ENCODE peak calls at places on chromosomes 13 and 19, in five cellular contexts. Y, Q, S, Z and P are unnamed samples. For H3K4me1 and H3K9me3, the result is how much of the 10 kb centered on the place peaks cover.

GRCh38 chr13:77860621-77861020 is 58.0 kb downstream of the EDNRB start:
- DNase-seq in Y (no peak), S (no peak), Q (no peak), Z (no peak), P (no peak)

GRCh38 chr13:20428666-20429644 is 96.7 kb downstream of the CRYL1 start:
- DNase-seq in Y (no peak), Q (no peak), Z (no peak), S (no peak), P (no peak)

GRCh38 chr13:45333973-45334922 is 6.7 kb downstream of the TPT1 start:
- DNase-seq in S (peak), Q (peak), Y (no peak), Z (peak), P (peak)

GRCh38 chr13:79678100-79678499 is 197.1 kb downstream of the NDFIP2 start:
- DNase-seq in S (no peak), Z (no peak), Y (no peak), Q (no peak), P (no peak)

GRCh38 chr13:95056266-95056665 is 245.0 kb downstream of the ABCC4 start:
- DNase-seq in Q (no peak), Y (no peak), S (no peak), Z (no peak), P (no peak)

GRCh38 chr13:43377955-43378354 is 354.6 kb downstream of the DNAJC15 start:
- DNase-seq in Y (no peak), Q (no peak), S (no peak), Z (no peak), P (no peak)

GRCh38 chr13:96027496-96027895 is 25.7 kb downstream of the UGGT2 start:
- DNase-seq in Y (no peak), Z (no peak), Q (no peak), S (no peak), P (no peak)

GRCh38 chr13:27505792-27506191 is 55.4 kb upstream of the MTIF3 start:
- DNase-seq in Y (no peak), Q (no peak), Z (no peak), S (no peak), P (no peak)

GRCh38 chr13:36920612-36921185 is 661 bp upstream of the SMAD9 start:
- DNase-seq in Z (no peak), S (no peak), Q (no peak), Y (no peak), P (no peak)

GRCh38 chr13:50888362-50888761 is 21.2 kb upstream of the RNASEH2B start:
- DNase-seq in Z (no peak), S (no peak), Q (no peak), Y (no peak), P (no peak)

GRCh38 chr13:26831336-26831908 is 70.8 kb upstream of the GPR12 start:
- DNase-seq in Q (no peak), Z (no peak), Y (no peak), S (no peak), P (no peak)

GRCh38 chr19:13887529-13887928 is 10.6 kb downstream of the NANOS3 start:
- DNase-seq in Z (no peak), Y (no peak), Q (no peak), S (no peak), P (no peak)

GRCh38 chr19:17883627-17884413 is 12.1 kb downstream of the SLC5A5 start:
- DNase-seq in Q (no peak), Z (no peak), S (no peak), Y (no peak), P (no peak)

GRCh38 chr19:6587093-6587820 is 3.7 kb downstream of the CD70 start:
- DNase-seq in Z (no peak), Q (no peak), Y (no peak), S (no peak), P (no peak)

GRCh38 chr13:48265217-48265815 is 32.3 kb downstream of the ITM2B start:
- DNase-seq in Z (no peak), Y (no peak), S (no peak), Q (no peak), P (no peak)

GRCh38 chr13:51524312-51524711 is 60.0 kb upstream of the WDFY2 start:
- DNase-seq in Q (no peak), S (no peak), Y (no peak), Z (no peak), P (no peak)

GRCh38 chr13:79918620-79919019 is 422.3 kb downstream of the SPRY2 start:
- DNase-seq in Z (no peak), S (no peak), Y (no peak), Q (no peak), P (no peak)

GRCh38 chr13:102299366-102299765 is 102.5 kb downstream of the FGF14 start:
- DNase-seq in Y (no peak), Z (no peak), Q (no peak), S (no peak), P (no peak)

GRCh38 chr19:32387701-32388392 is 17.7 kb upstream of the DPY19L3 start:
- DNase-seq in Q (no peak), Y (no peak), S (no peak), Z (no peak), P (no peak)

GRCh38 chr13:95485045-95485517 is 67.4 kb upstream of the CLDN10 start:
- DNase-seq in Z (no peak), Y (no peak), S (no peak), Q (no peak), P (no peak)

GRCh38 chr19:1808395-1808731 is 3.7 kb downstream of the ATP8B3 start:
- DNase-seq in Y (no peak), Q (no peak), Z (no peak), S (no peak), P (no peak)

GRCh38 chr13:76210262-76210661 is 574.1 kb downstream of the LMO7 start:
- DNase-seq in Y (no peak), Z (no peak), S (no peak), Q (no peak), P (no peak)

GRCh38 chr19:1173160-1173844 is 766 bp downstream of the SBNO2 start:
- DNase-seq in S (no peak), Y (no peak), Z (peak), Q (no peak), P (no peak)

GRCh38 chr13:105334211-105334610 is 1201.3 kb downstream of the EFNB2 start:
- DNase-seq in Y (no peak), Q (no peak), Z (no peak), S (no peak), P (no peak)

GRCh38 chr13:30739646-30740642 is 4.6 kb downstream of the ALOX5AP start:
- DNase-seq in Z (peak), Q (peak), Y (peak), S (peak), P (peak)

GRCh38 chr19:40237791-40238190 is 11.3 kb upstream of the CCNP start:
- DNase-seq in S (no peak), Z (no peak), Y (no peak), Q (no peak), P (no peak)

GRCh38 chr19:40239415-40240226 is 13.1 kb upstream of the CCNP start:
- DNase-seq in Q (no peak), Z (no peak), Y (no peak), S (no peak), P (no peak)

GRCh38 chr19:40240332-40240731 is 13.8 kb upstream of the CCNP start:
- DNase-seq in Z (no peak), Y (no peak), Q (no peak), S (no peak), P (no peak)

GRCh38 chr19:40236366-40236765 is 9.9 kb upstream of the CCNP start:
- DNase-seq in S (no peak), Q (no peak), Z (no peak), Y (no peak), P (no peak)

DNA sequence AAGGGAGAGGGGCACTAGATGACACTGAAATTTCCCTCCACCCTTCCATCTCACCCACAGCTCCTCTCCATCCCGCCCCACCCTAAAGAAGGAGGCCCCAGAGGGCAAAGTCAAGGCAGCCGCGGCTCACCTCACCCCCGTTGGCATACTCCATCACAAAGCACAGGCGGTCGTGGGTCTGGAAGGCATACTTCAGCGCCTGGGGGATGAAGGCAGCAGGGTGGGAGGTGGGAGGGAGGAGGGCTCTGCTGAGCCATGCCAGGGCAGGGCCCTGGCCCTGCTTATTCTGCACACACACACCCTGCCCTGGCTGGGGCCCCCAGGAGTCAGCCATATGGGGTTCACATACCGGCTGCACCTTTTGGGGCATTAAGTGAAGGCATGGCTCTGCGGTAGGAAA is 12.3 kb upstream of the CCNP start:
- DNase-seq in Y (no peak), Z (no peak), Q (no peak), S (no peak), P (no peak)
- H3K4me1 ChIP-seq in Y (under half), Z (under half), Q (under half), S (under half), P (under half)

GRCh38 chr19:56525214-56525860 is 13.4 kb upstream of the ZFP28 start:
- DNase-seq in Y (no peak), Z (no peak), Q (no peak), S (no peak), P (no peak)
- H3K9me3 ChIP-seq in Y (half or more), Z (half or more), Q (half or more), S (under half), P (half or more)

DNA sequence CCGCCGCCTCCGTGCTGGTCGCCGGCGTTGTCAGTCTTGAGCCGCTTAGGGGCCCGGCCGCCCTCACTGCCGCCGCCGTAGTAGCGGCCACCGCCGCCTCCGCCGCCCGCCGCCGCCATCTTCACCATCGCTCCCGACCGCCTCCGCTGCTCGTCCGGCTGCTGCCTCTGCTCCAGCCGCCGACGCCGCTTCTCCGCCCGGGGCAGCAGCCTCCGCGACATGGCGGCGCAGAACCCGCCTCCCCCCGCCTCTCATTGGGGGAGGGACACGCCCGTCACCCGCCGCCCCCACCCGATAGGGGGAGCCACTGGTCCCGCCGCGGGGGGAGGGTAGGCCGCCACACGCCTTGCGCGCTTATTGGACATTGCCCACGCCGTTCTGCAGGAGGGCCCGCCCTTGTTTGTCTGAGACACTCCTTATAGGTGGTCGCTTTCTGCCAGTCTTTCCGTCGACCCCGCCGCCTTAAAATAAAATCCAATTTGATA is at the start of gene HNRNPL:
- DNase-seq in Y (no peak), S (no peak), Z (peak), Q (peak), P (peak)
- H3K4me1 ChIP-seq in Y (under half), S (half or more), Z (half or more), Q (under half), P (under half)

GRCh38 chr19:42635233-42635539 is 40.5 kb upstream of the CEACAM8 start:
- DNase-seq in Y (no peak), Q (no peak), Z (no peak), S (no peak), P (no peak)

GRCh38 chr19:42629191-42629590 is 34.5 kb upstream of the CEACAM8 start:
- DNase-seq in Y (no peak), Z (no peak), S (no peak), Q (no peak), P (no peak)

GRCh38 chr19:42634409-42635232 is 39.9 kb upstream of the CEACAM8 start:
- DNase-seq in Y (peak), Q (no peak), Z (peak), S (no peak), P (peak)
- H3K9me3 ChIP-seq in Y (under half), Q (under half), Z (under half), S (under half), P (under half)